ENCODE peak calls at places on chromosomes 7 and 10, in seven cellular contexts. C is AG09309; O is NCI-H1105; Y is activated T-cell treated with anti-CD3 and anti-CD28 coated beads, Interleukin-2, amount 50 U/mL, for 4 hours; J is HCT116; A is iris pigment epithelial cell; D is ovary. F is an unnamed sample.

GRCh38 chr10:91525939-91526712 is 106.7 kb downstream of the PPP1R3C start:
- DNase-seq in C (no peak), O (no peak), Y (no peak), J (no peak), A (no peak), D (peak), F (no peak)

GRCh38 chr10:130200156-130201042 is 64.2 kb downstream of the GLRX3 start:
- DNase-seq in C (no peak), O (no peak), Y (no peak), J (no peak), A (no peak), D (no peak), F (no peak)

GRCh38 chr7:52184006-52184703 is 851.3 kb upstream of the POM121L12 start:
- DNase-seq in C (no peak), O (no peak), Y (no peak), J (no peak), A (no peak), D (no peak), F (no peak)

GRCh38 chr10:89283174-89283987 is 18.5 kb upstream of the IFIT2 start:
- DNase-seq in C (no peak), O (no peak), Y (no peak), J (no peak), A (peak), D (no peak), F (no peak)

GRCh38 chr10:116748041-116748440 is 5.7 kb upstream of the HSPA12A start:
- DNase-seq in C (no peak), O (no peak), Y (no peak), J (peak), A (peak), D (no peak), F (no peak)

GRCh38 chr7:14902589-14902963 is at the start of gene DGKB:
- DNase-seq in C (no peak), O (peak), Y (no peak), J (no peak), A (no peak), D (no peak), F (no peak)

GRCh38 chr7:95690367-95690947 is 81.9 kb upstream of the DYNC1I1 start:
- DNase-seq in C (no peak), O (peak), Y (no peak), J (peak), A (peak), D (no peak), F (no peak)

GRCh38 chr10:14184841-14185500 is 145.8 kb downstream of the FRMD4A start:
- DNase-seq in C (no peak), O (no peak), Y (peak), J (no peak), A (peak), D (no peak), F (peak)

GRCh38 chr7:8440670-8441069 is 7.3 kb downstream of the NXPH1 start:
- DNase-seq in C (no peak), O (no peak), Y (no peak), J (no peak), A (no peak), D (no peak), F (no peak)

GRCh38 chr7:123494193-123494796 is 40.1 kb downstream of the IQUB start:
- DNase-seq in C (no peak), O (peak), Y (peak), J (peak), A (peak), D (peak), F (no peak)

GRCh38 chr7:92874567-92874966 is 38.2 kb upstream of the CDK6 start:
- DNase-seq in C (no peak), O (no peak), Y (no peak), J (no peak), A (peak), D (no peak), F (no peak)

GRCh38 chr7:142918901-142919300 is 14.6 kb downstream of the TRPV5 start:
- DNase-seq in C (no peak), O (no peak), Y (no peak), J (no peak), A (no peak), D (no peak), F (no peak)

GRCh38 chr7:108014747-108015682 is 12.1 kb upstream of the LAMB1 start:
- DNase-seq in C (no peak), O (no peak), Y (no peak), J (peak), A (peak), D (no peak), F (no peak)

GRCh38 chr7:98116656-98117461 is 10.2 kb downstream of the LMTK2 start:
- DNase-seq in C (no peak), O (no peak), Y (no peak), J (no peak), A (peak), D (no peak), F (no peak)

F was measured in stimulated activated CD4-positive, alpha-beta T cell treated with anti-CD3 and anti-CD28 coated beads, Interleukin-2, amount 100 ng/mL, for 4 hours.